ENCODE peak calls at places on chromosomes 12 and 14, in nine cellular contexts. One of them, this sample, is unnamed.

GRCh38 chr14:83548061-83548839 is 1981.7 kb upstream of the FLRT2 start:
- DNase-seq in C1 segment of cervical spinal cord: no peak
- DNase-seq in GM13977: no peak
- DNase-seq in progenitor cell of endocrine pancreas: no peak
- DNase-seq in NCI-H2081: no peak
- DNase-seq in Calu3: no peak
- DNase-seq in HEK293T: no peak
- DNase-seq in foreskin fibroblast: peak
- DNase-seq in NCI-H1105: no peak
- DNase-seq in this sample: no peak

GRCh38 chr14:53278602-53279506 is 125.7 kb upstream of the DDHD1 start:
- DNase-seq in C1 segment of cervical spinal cord: no peak
- DNase-seq in GM13977: no peak
- DNase-seq in progenitor cell of endocrine pancreas: no peak
- DNase-seq in NCI-H2081: no peak
- DNase-seq in Calu3: no peak
- DNase-seq in HEK293T: no peak
- DNase-seq in foreskin fibroblast: peak
- DNase-seq in NCI-H1105: no peak
- DNase-seq in this sample: no peak

GRCh38 chr12:32240833-32241232 is 134.2 kb downstream of the BICD1 start:
- DNase-seq in C1 segment of cervical spinal cord: no peak
- DNase-seq in GM13977: no peak
- DNase-seq in progenitor cell of endocrine pancreas: no peak
- DNase-seq in NCI-H2081: no peak
- DNase-seq in Calu3: no peak
- DNase-seq in HEK293T: no peak
- DNase-seq in foreskin fibroblast: peak
- DNase-seq in NCI-H1105: no peak
- DNase-seq in this sample: no peak

GRCh38 chr14:58746261-58746660 is 108.5 kb downstream of the DACT1 start:
- DNase-seq in C1 segment of cervical spinal cord: no peak
- DNase-seq in GM13977: no peak
- DNase-seq in progenitor cell of endocrine pancreas: no peak
- DNase-seq in NCI-H2081: no peak
- DNase-seq in Calu3: peak
- DNase-seq in HEK293T: no peak
- DNase-seq in foreskin fibroblast: peak
- DNase-seq in NCI-H1105: no peak
- DNase-seq in this sample: no peak

GRCh38 chr12:11941601-11942360 is 129.0 kb upstream of the BCL2L14 start:
- DNase-seq in C1 segment of cervical spinal cord: no peak
- DNase-seq in GM13977: no peak
- DNase-seq in progenitor cell of endocrine pancreas: no peak
- DNase-seq in NCI-H2081: no peak
- DNase-seq in Calu3: peak
- DNase-seq in HEK293T: no peak
- DNase-seq in foreskin fibroblast: peak
- DNase-seq in NCI-H1105: no peak
- DNase-seq in this sample: no peak

GRCh38 chr14:23069413-23069806 is 12.1 kb upstream of the CDH24 start:
- DNase-seq in C1 segment of cervical spinal cord: no peak
- DNase-seq in GM13977: no peak
- DNase-seq in progenitor cell of endocrine pancreas: no peak
- DNase-seq in NCI-H2081: no peak
- DNase-seq in Calu3: no peak
- DNase-seq in HEK293T: no peak
- DNase-seq in foreskin fibroblast: peak
- DNase-seq in NCI-H1105: no peak
- DNase-seq in this sample: no peak

GRCh38 chr12:86389949-86390348 is 133.8 kb upstream of the MGAT4C start:
- DNase-seq in C1 segment of cervical spinal cord: no peak
- DNase-seq in GM13977: no peak
- DNase-seq in progenitor cell of endocrine pancreas: no peak
- DNase-seq in NCI-H2081: no peak
- DNase-seq in Calu3: no peak
- DNase-seq in HEK293T: no peak
- DNase-seq in foreskin fibroblast: no peak
- DNase-seq in NCI-H1105: no peak
- DNase-seq in this sample: no peak

GRCh38 chr14:69643430-69644200 is 32.2 kb downstream of the SUSD6 start:
- DNase-seq in C1 segment of cervical spinal cord: no peak
- DNase-seq in GM13977: no peak
- DNase-seq in progenitor cell of endocrine pancreas: no peak
- DNase-seq in NCI-H2081: peak
- DNase-seq in Calu3: peak
- DNase-seq in HEK293T: no peak
- DNase-seq in foreskin fibroblast: peak
- DNase-seq in NCI-H1105: peak
- DNase-seq in this sample: no peak

GRCh38 chr12:106274012-106274411 is 26.2 kb upstream of the CKAP4 start:
- DNase-seq in C1 segment of cervical spinal cord: no peak
- DNase-seq in GM13977: no peak
- DNase-seq in progenitor cell of endocrine pancreas: no peak
- DNase-seq in NCI-H2081: no peak
- DNase-seq in Calu3: no peak
- DNase-seq in HEK293T: no peak
- DNase-seq in foreskin fibroblast: no peak
- DNase-seq in NCI-H1105: no peak
- DNase-seq in this sample: no peak

GRCh38 chr14:59009967-59010366 is 178.5 kb upstream of the DAAM1 start:
- DNase-seq in C1 segment of cervical spinal cord: no peak
- DNase-seq in GM13977: no peak
- DNase-seq in progenitor cell of endocrine pancreas: no peak
- DNase-seq in NCI-H2081: no peak
- DNase-seq in Calu3: no peak
- DNase-seq in HEK293T: no peak
- DNase-seq in foreskin fibroblast: no peak
- DNase-seq in NCI-H1105: no peak
- DNase-seq in this sample: no peak

GRCh38 chr12:70719672-70720420 is 82.6 kb upstream of the PTPRB start:
- DNase-seq in C1 segment of cervical spinal cord: no peak
- DNase-seq in GM13977: peak
- DNase-seq in progenitor cell of endocrine pancreas: peak
- DNase-seq in NCI-H2081: peak
- DNase-seq in Calu3: peak
- DNase-seq in HEK293T: peak
- DNase-seq in foreskin fibroblast: peak
- DNase-seq in NCI-H1105: peak
- DNase-seq in this sample: peak

GRCh38 chr14:101151226-101151929 is 247.9 kb upstream of the RTL1 start:
- DNase-seq in C1 segment of cervical spinal cord: no peak
- DNase-seq in GM13977: no peak
- DNase-seq in progenitor cell of endocrine pancreas: no peak
- DNase-seq in NCI-H2081: no peak
- DNase-seq in Calu3: peak
- DNase-seq in HEK293T: no peak
- DNase-seq in foreskin fibroblast: no peak
- DNase-seq in NCI-H1105: no peak
- DNase-seq in this sample: no peak

GRCh38 chr14:73943083-73943482 is 6.8 kb downstream of the FAM161B start:
- DNase-seq in C1 segment of cervical spinal cord: no peak
- DNase-seq in GM13977: no peak
- DNase-seq in progenitor cell of endocrine pancreas: no peak
- DNase-seq in NCI-H2081: no peak
- DNase-seq in Calu3: no peak
- DNase-seq in HEK293T: no peak
- DNase-seq in foreskin fibroblast: peak
- DNase-seq in NCI-H1105: no peak
- DNase-seq in this sample: no peak

GRCh38 chr14:60563113-60563512 is 54.2 kb downstream of the SIX6 start:
- DNase-seq in C1 segment of cervical spinal cord: no peak
- DNase-seq in GM13977: no peak
- DNase-seq in progenitor cell of endocrine pancreas: no peak
- DNase-seq in NCI-H2081: no peak
- DNase-seq in Calu3: no peak
- DNase-seq in HEK293T: no peak
- DNase-seq in foreskin fibroblast: peak
- DNase-seq in NCI-H1105: no peak
- DNase-seq in this sample: no peak

This sample was measured in D341Med.